ENCODE peak calls at places on chromosomes 6 and 20, in five cellular contexts. One of them, this sample, is unnamed.

GRCh38 chr6:140909156-140909555 is 1223.6 kb upstream of the GJE1 start:
- DNase-seq in lung microvascular endothelial cell: no peak
- DNase-seq in heart right ventricle: no peak
- DNase-seq in kidney: no peak
- DNase-seq in anterior cingulate cortex: no peak
- DNase-seq in this sample: peak; percentile 2

GRCh38 chr6:40889137-40889832 is 149.7 kb downstream of the UNC5CL start:
- DNase-seq in lung microvascular endothelial cell: no peak
- DNase-seq in heart right ventricle: no peak
- DNase-seq in kidney: no peak
- DNase-seq in anterior cingulate cortex: no peak
- DNase-seq in this sample: no peak

GRCh38 chr6:22826961-22827360 is 257.6 kb downstream of the HDGFL1 start:
- DNase-seq in lung microvascular endothelial cell: no peak
- DNase-seq in heart right ventricle: no peak
- DNase-seq in kidney: no peak
- DNase-seq in anterior cingulate cortex: no peak
- DNase-seq in this sample: no peak

GRCh38 chr20:33277471-33278441 is 5.3 kb upstream of the BPIFB1 start:
- DNase-seq in lung microvascular endothelial cell: no peak
- DNase-seq in heart right ventricle: no peak
- DNase-seq in kidney: no peak
- DNase-seq in anterior cingulate cortex: no peak
- DNase-seq in this sample: no peak

GRCh38 chr6:16179970-16180431 is 51.1 kb downstream of the MYLIP start:
- DNase-seq in lung microvascular endothelial cell: no peak
- DNase-seq in heart right ventricle: no peak
- DNase-seq in kidney: no peak
- DNase-seq in anterior cingulate cortex: no peak
- DNase-seq in this sample: no peak

GRCh38 chr20:39631557-39631956 is 669.4 kb downstream of the DHX35 start:
- DNase-seq in lung microvascular endothelial cell: no peak
- DNase-seq in heart right ventricle: no peak
- DNase-seq in kidney: no peak
- DNase-seq in anterior cingulate cortex: no peak
- DNase-seq in this sample: peak; percentile 12

GRCh38 chr20:325889-326644 is 715 bp downstream of the SOX12 start:
- DNase-seq in lung microvascular endothelial cell: peak; percentile 65
- DNase-seq in heart right ventricle: peak; percentile 57
- DNase-seq in kidney: peak; percentile 91
- DNase-seq in anterior cingulate cortex: peak; percentile 54
- DNase-seq in this sample: peak; percentile 29

GRCh38 chr6:111888928-111889696 is 15.9 kb upstream of the FYN start:
- DNase-seq in lung microvascular endothelial cell: no peak
- DNase-seq in heart right ventricle: peak; percentile 53
- DNase-seq in kidney: peak; percentile 59
- DNase-seq in anterior cingulate cortex: no peak
- DNase-seq in this sample: peak; percentile 33

GRCh38 chr6:157622427-157622826 is 200.6 kb upstream of the SNX9 start:
- DNase-seq in lung microvascular endothelial cell: no peak
- DNase-seq in heart right ventricle: no peak
- DNase-seq in kidney: no peak
- DNase-seq in anterior cingulate cortex: no peak
- DNase-seq in this sample: no peak

GRCh38 chr6:149328083-149328482 is 10.6 kb downstream of the TAB2 start:
- DNase-seq in lung microvascular endothelial cell: no peak
- DNase-seq in heart right ventricle: no peak
- DNase-seq in kidney: no peak
- DNase-seq in anterior cingulate cortex: no peak
- DNase-seq in this sample: no peak

GRCh38 chr6:158149641-158150040 is 18.4 kb downstream of the SERAC1 start:
- DNase-seq in lung microvascular endothelial cell: no peak
- DNase-seq in heart right ventricle: no peak
- DNase-seq in kidney: no peak
- DNase-seq in anterior cingulate cortex: no peak
- DNase-seq in this sample: peak; percentile 15

GRCh38 chr20:58800134-58800650 is 50.5 kb downstream of the GNAS-AS1 start:
- DNase-seq in lung microvascular endothelial cell: no peak
- DNase-seq in heart right ventricle: no peak
- DNase-seq in kidney: no peak
- DNase-seq in anterior cingulate cortex: no peak
- DNase-seq in this sample: no peak

GRCh38 chr6:42337985-42338572 is 113.6 kb downstream of the TRERF1 start:
- DNase-seq in lung microvascular endothelial cell: no peak
- DNase-seq in heart right ventricle: no peak
- DNase-seq in kidney: no peak
- DNase-seq in anterior cingulate cortex: no peak
- DNase-seq in this sample: no peak

GRCh38 chr6:45922728-45923351 is 92.8 kb downstream of the CLIC5 start:
- DNase-seq in lung microvascular endothelial cell: peak; percentile 57
- DNase-seq in heart right ventricle: peak; percentile 54
- DNase-seq in kidney: peak; percentile 86
- DNase-seq in anterior cingulate cortex: peak; percentile 32
- DNase-seq in this sample: peak; percentile 87

GRCh38 chr20:38057351-38057972 is 23.9 kb downstream of the RPRD1B start:
- DNase-seq in lung microvascular endothelial cell: peak; percentile 87
- DNase-seq in heart right ventricle: peak; percentile 83
- DNase-seq in kidney: peak; percentile 86
- DNase-seq in anterior cingulate cortex: peak; percentile 32
- DNase-seq in this sample: peak; percentile 82

GRCh38 chr20:53930651-53931504 is 139.5 kb downstream of the BCAS1 start:
- DNase-seq in lung microvascular endothelial cell: no peak
- DNase-seq in heart right ventricle: no peak
- DNase-seq in kidney: no peak
- DNase-seq in anterior cingulate cortex: no peak
- DNase-seq in this sample: peak; percentile 24

GRCh38 chr6:23137596-23137995 is 568.2 kb downstream of the HDGFL1 start:
- DNase-seq in lung microvascular endothelial cell: no peak
- DNase-seq in heart right ventricle: no peak
- DNase-seq in kidney: no peak
- DNase-seq in anterior cingulate cortex: no peak
- DNase-seq in this sample: no peak

GRCh38 chr6:133956413-133957049 is 3.5 kb downstream of the TBPL1 start:
- DNase-seq in lung microvascular endothelial cell: no peak
- DNase-seq in heart right ventricle: no peak
- DNase-seq in kidney: no peak
- DNase-seq in anterior cingulate cortex: no peak
- DNase-seq in this sample: no peak

GRCh38 chr6:68445926-68446325 is 189.2 kb upstream of the ADGRB3 start:
- DNase-seq in lung microvascular endothelial cell: no peak
- DNase-seq in heart right ventricle: no peak
- DNase-seq in kidney: no peak
- DNase-seq in anterior cingulate cortex: no peak
- DNase-seq in this sample: no peak

GRCh38 chr6:158556113-158556512 is 3.8 kb upstream of the TMEM181 start:
- DNase-seq in lung microvascular endothelial cell: no peak
- DNase-seq in heart right ventricle: no peak
- DNase-seq in kidney: no peak
- DNase-seq in anterior cingulate cortex: no peak
- DNase-seq in this sample: no peak

GRCh38 chr6:37170273-37171140 is 555 bp downstream of the PIM1 start:
- DNase-seq in lung microvascular endothelial cell: peak; percentile 8
- DNase-seq in heart right ventricle: peak; percentile 44
- DNase-seq in kidney: peak; percentile 93
- DNase-seq in anterior cingulate cortex: no peak
- DNase-seq in this sample: peak; percentile 16

GRCh38 chr20:16947346-16947943 is 199.3 kb downstream of the OTOR start:
- DNase-seq in lung microvascular endothelial cell: no peak
- DNase-seq in heart right ventricle: no peak
- DNase-seq in kidney: no peak
- DNase-seq in anterior cingulate cortex: no peak
- DNase-seq in this sample: peak; percentile 17

GRCh38 chr6:37724530-37725220 is 27.0 kb upstream of the MDGA1 start:
- DNase-seq in lung microvascular endothelial cell: peak; percentile 5
- DNase-seq in heart right ventricle: no peak
- DNase-seq in kidney: no peak
- DNase-seq in anterior cingulate cortex: no peak
- DNase-seq in this sample: no peak

GRCh38 chr6:33927551-33927950 is 123.7 kb upstream of the MLN start:
- DNase-seq in lung microvascular endothelial cell: no peak
- DNase-seq in heart right ventricle: no peak
- DNase-seq in kidney: no peak
- DNase-seq in anterior cingulate cortex: no peak
- DNase-seq in this sample: peak; percentile 93

GRCh38 chr6:36033935-36034334 is 6.3 kb downstream of the MAPK14 start:
- DNase-seq in lung microvascular endothelial cell: no peak
- DNase-seq in heart right ventricle: no peak
- DNase-seq in kidney: no peak
- DNase-seq in anterior cingulate cortex: no peak
- DNase-seq in this sample: peak; percentile 22

GRCh38 chr6:39342692-39343460 is 20.4 kb upstream of the KCNK16 start:
- DNase-seq in lung microvascular endothelial cell: no peak
- DNase-seq in heart right ventricle: no peak
- DNase-seq in kidney: no peak
- DNase-seq in anterior cingulate cortex: no peak
- DNase-seq in this sample: no peak

GRCh38 chr6:146990821-146991798 is 213.1 kb upstream of the STXBP5 start:
- DNase-seq in lung microvascular endothelial cell: peak; percentile 63
- DNase-seq in heart right ventricle: no peak
- DNase-seq in kidney: no peak
- DNase-seq in anterior cingulate cortex: no peak
- DNase-seq in this sample: no peak

This sample was measured in AG08395.